ENCODE peak calls at places on chromosomes 3 and 15, in ten cellular contexts. One of them, this sample, is unnamed.

GRCh38 chr3:47024932-47025331 is 45.5 kb downstream of the NBEAL2 start:
- DNase-seq in bronchial epithelial cell: peak; percentile 35
- DNase-seq in pancreas: no peak
- DNase-seq in upper lobe of right lung: no peak
- DNase-seq in WTC11: no peak
- DNase-seq in tibial nerve: no peak
- DNase-seq in B cell: no peak
- DNase-seq in Caco-2: no peak
- DNase-seq in OCI-LY7: no peak
- DNase-seq in fibroblast of pulmonary artery: peak; percentile 34
- DNase-seq in this sample: no peak

GRCh38 chr15:40088929-40089755 is 19.5 kb downstream of the BMF start:
- DNase-seq in bronchial epithelial cell: no peak
- DNase-seq in tibial nerve: no peak
- DNase-seq in B cell: no peak
- DNase-seq in fibroblast of pulmonary artery: no peak
- DNase-seq in WTC11: peak; percentile 70
- DNase-seq in pancreas: no peak
- DNase-seq in Caco-2: peak; percentile 80
- DNase-seq in OCI-LY7: no peak
- DNase-seq in upper lobe of right lung: peak; percentile 27
- DNase-seq in this sample: no peak

GRCh38 chr3:43215684-43216336 is 70.5 kb upstream of the SNRK start:
- DNase-seq in Caco-2: no peak
- DNase-seq in bronchial epithelial cell: no peak
- DNase-seq in OCI-LY7: peak; percentile 4
- DNase-seq in pancreas: no peak
- DNase-seq in fibroblast of pulmonary artery: no peak
- DNase-seq in B cell: no peak
- DNase-seq in tibial nerve: no peak
- DNase-seq in WTC11: no peak
- DNase-seq in upper lobe of right lung: no peak
- DNase-seq in this sample: no peak

GRCh38 chr3:150365132-150365604 is 42.9 kb upstream of the TSC22D2 start:
- DNase-seq in OCI-LY7: no peak
- DNase-seq in tibial nerve: no peak
- DNase-seq in fibroblast of pulmonary artery: peak; percentile 52
- DNase-seq in pancreas: no peak
- DNase-seq in bronchial epithelial cell: peak; percentile 83
- DNase-seq in Caco-2: no peak
- DNase-seq in WTC11: no peak
- DNase-seq in upper lobe of right lung: no peak
- DNase-seq in B cell: no peak
- DNase-seq in this sample: peak; percentile 69

GRCh38 chr3:150376001-150376848 is 31.9 kb upstream of the TSC22D2 start:
- DNase-seq in pancreas: peak; percentile 23
- DNase-seq in WTC11: no peak
- DNase-seq in upper lobe of right lung: no peak
- DNase-seq in B cell: no peak
- DNase-seq in tibial nerve: no peak
- DNase-seq in OCI-LY7: no peak
- DNase-seq in bronchial epithelial cell: peak; percentile 26
- DNase-seq in Caco-2: peak; percentile 41
- DNase-seq in fibroblast of pulmonary artery: peak; percentile 82
- DNase-seq in this sample: peak; percentile 68

GRCh38 chr3:197339841-197340520 is 41.6 kb upstream of the DLG1 start:
- DNase-seq in tibial nerve: no peak
- DNase-seq in bronchial epithelial cell: peak; percentile 60
- DNase-seq in upper lobe of right lung: no peak
- DNase-seq in pancreas: no peak
- DNase-seq in B cell: no peak
- DNase-seq in fibroblast of pulmonary artery: peak; percentile 40
- DNase-seq in OCI-LY7: no peak
- DNase-seq in Caco-2: no peak
- DNase-seq in WTC11: no peak
- DNase-seq in this sample: no peak

GRCh38 chr3:126994661-126995161 is 11.8 kb downstream of the PLXNA1 start:
- DNase-seq in fibroblast of pulmonary artery: no peak
- DNase-seq in Caco-2: no peak
- DNase-seq in upper lobe of right lung: no peak
- DNase-seq in OCI-LY7: no peak
- DNase-seq in WTC11: no peak
- DNase-seq in bronchial epithelial cell: no peak
- DNase-seq in pancreas: no peak
- DNase-seq in tibial nerve: peak; percentile 28
- DNase-seq in B cell: no peak
- DNase-seq in this sample: no peak

GRCh38 chr3:111616417-111617105 is 21.4 kb upstream of the ZBED2 start:
- DNase-seq in OCI-LY7: peak; percentile 2
- DNase-seq in fibroblast of pulmonary artery: no peak
- DNase-seq in WTC11: no peak
- DNase-seq in Caco-2: no peak
- DNase-seq in tibial nerve: no peak
- DNase-seq in pancreas: no peak
- DNase-seq in bronchial epithelial cell: peak; percentile 44
- DNase-seq in B cell: peak; percentile 43
- DNase-seq in upper lobe of right lung: no peak
- DNase-seq in this sample: peak; percentile 52

GRCh38 chr3:46280105-46280797 is 38.0 kb downstream of the CCR3 start:
- DNase-seq in Caco-2: no peak
- DNase-seq in fibroblast of pulmonary artery: peak; percentile 26
- DNase-seq in upper lobe of right lung: no peak
- DNase-seq in OCI-LY7: no peak
- DNase-seq in tibial nerve: no peak
- DNase-seq in B cell: no peak
- DNase-seq in pancreas: no peak
- DNase-seq in bronchial epithelial cell: peak; percentile 85
- DNase-seq in WTC11: no peak
- DNase-seq in this sample: peak; percentile 85

GRCh38 chr3:14289590-14290453 is 111.2 kb downstream of the LSM3 start:
- DNase-seq in B cell: no peak
- DNase-seq in Caco-2: peak; percentile 52
- DNase-seq in tibial nerve: no peak
- DNase-seq in OCI-LY7: no peak
- DNase-seq in upper lobe of right lung: no peak
- DNase-seq in WTC11: no peak
- DNase-seq in fibroblast of pulmonary artery: peak; percentile 87
- DNase-seq in pancreas: no peak
- DNase-seq in bronchial epithelial cell: peak; percentile 56
- DNase-seq in this sample: peak; percentile 14

GRCh38 chr3:133540896-133541674 is 32.4 kb upstream of the CDV3 start:
- DNase-seq in OCI-LY7: no peak
- DNase-seq in bronchial epithelial cell: peak; percentile 65
- DNase-seq in tibial nerve: no peak
- DNase-seq in WTC11: no peak
- DNase-seq in Caco-2: no peak
- DNase-seq in fibroblast of pulmonary artery: peak; percentile 76
- DNase-seq in upper lobe of right lung: no peak
- DNase-seq in pancreas: peak; percentile 68
- DNase-seq in B cell: no peak
- DNase-seq in this sample: peak; percentile 92

GRCh38 chr3:177106594-177106993 is 90.7 kb downstream of the TBL1XR1 start:
- DNase-seq in bronchial epithelial cell: no peak
- DNase-seq in upper lobe of right lung: no peak
- DNase-seq in tibial nerve: no peak
- DNase-seq in B cell: no peak
- DNase-seq in Caco-2: no peak
- DNase-seq in WTC11: no peak
- DNase-seq in OCI-LY7: no peak
- DNase-seq in pancreas: no peak
- DNase-seq in fibroblast of pulmonary artery: no peak
- DNase-seq in this sample: no peak

GRCh38 chr3:194270627-194271458 is 80.3 kb downstream of the CPN2 start:
- DNase-seq in OCI-LY7: no peak
- DNase-seq in fibroblast of pulmonary artery: peak; percentile 72
- DNase-seq in B cell: no peak
- DNase-seq in Caco-2: peak; percentile 21
- DNase-seq in WTC11: peak; percentile 24
- DNase-seq in pancreas: peak; percentile 86
- DNase-seq in upper lobe of right lung: peak; percentile 70
- DNase-seq in tibial nerve: peak; percentile 80
- DNase-seq in bronchial epithelial cell: no peak
- DNase-seq in this sample: peak; percentile 39

GRCh38 chr3:139269984-139270383 is 73.8 kb upstream of the MRPS22 start:
- DNase-seq in upper lobe of right lung: no peak
- DNase-seq in B cell: no peak
- DNase-seq in fibroblast of pulmonary artery: no peak
- DNase-seq in bronchial epithelial cell: no peak
- DNase-seq in OCI-LY7: no peak
- DNase-seq in WTC11: no peak
- DNase-seq in Caco-2: no peak
- DNase-seq in tibial nerve: no peak
- DNase-seq in pancreas: no peak
- DNase-seq in this sample: no peak

GRCh38 chr15:78671626-78672211 is 30.7 kb upstream of the CHRNB4 start:
- DNase-seq in Caco-2: no peak
- DNase-seq in B cell: no peak
- DNase-seq in upper lobe of right lung: no peak
- DNase-seq in tibial nerve: no peak
- DNase-seq in pancreas: no peak
- DNase-seq in OCI-LY7: no peak
- DNase-seq in bronchial epithelial cell: no peak
- DNase-seq in fibroblast of pulmonary artery: no peak
- DNase-seq in WTC11: peak; percentile 30
- DNase-seq in this sample: no peak

GRCh38 chr3:99895106-99895705 is 77.5 kb downstream of the CMSS1 start:
- DNase-seq in pancreas: no peak
- DNase-seq in B cell: no peak
- DNase-seq in tibial nerve: no peak
- DNase-seq in upper lobe of right lung: no peak
- DNase-seq in bronchial epithelial cell: no peak
- DNase-seq in WTC11: no peak
- DNase-seq in OCI-LY7: no peak
- DNase-seq in Caco-2: no peak
- DNase-seq in fibroblast of pulmonary artery: no peak
- DNase-seq in this sample: no peak

GRCh38 chr3:123909785-123910184 is 25.7 kb upstream of the MYLK start:
- DNase-seq in pancreas: no peak
- DNase-seq in upper lobe of right lung: no peak
- DNase-seq in OCI-LY7: no peak
- DNase-seq in tibial nerve: no peak
- DNase-seq in Caco-2: no peak
- DNase-seq in bronchial epithelial cell: no peak
- DNase-seq in fibroblast of pulmonary artery: no peak
- DNase-seq in B cell: no peak
- DNase-seq in WTC11: no peak
- DNase-seq in this sample: no peak

GRCh38 chr3:123907720-123908119 is 23.6 kb upstream of the MYLK start:
- DNase-seq in fibroblast of pulmonary artery: no peak
- DNase-seq in bronchial epithelial cell: no peak
- DNase-seq in tibial nerve: no peak
- DNase-seq in pancreas: no peak
- DNase-seq in B cell: no peak
- DNase-seq in WTC11: no peak
- DNase-seq in OCI-LY7: no peak
- DNase-seq in upper lobe of right lung: no peak
- DNase-seq in Caco-2: no peak
- DNase-seq in this sample: no peak
- TF ChIP-seq CTCF in fibroblast of pulmonary artery: no peak
- TF ChIP-seq CTCF in bronchial epithelial cell: no peak
- TF ChIP-seq CTCF in tibial nerve: no peak
- TF ChIP-seq CTCF in pancreas: no peak
- TF ChIP-seq CTCF in B cell: no peak
- TF ChIP-seq CTCF in WTC11: no peak
- TF ChIP-seq CTCF in OCI-LY7: peak; percentile 58
- TF ChIP-seq CTCF in upper lobe of right lung: no peak
- TF ChIP-seq CTCF in Caco-2: no peak
- TF ChIP-seq CTCF in this sample: no peak

GRCh38 chr3:24588568-24588967 is 93.9 kb upstream of the THRB start:
- DNase-seq in fibroblast of pulmonary artery: peak; percentile 37
- DNase-seq in Caco-2: no peak
- DNase-seq in WTC11: no peak
- DNase-seq in B cell: no peak
- DNase-seq in pancreas: no peak
- DNase-seq in upper lobe of right lung: no peak
- DNase-seq in OCI-LY7: no peak
- DNase-seq in tibial nerve: no peak
- DNase-seq in bronchial epithelial cell: no peak
- DNase-seq in this sample: no peak

GRCh38 chr3:24578324-24578723 is 83.7 kb upstream of the THRB start:
- DNase-seq in tibial nerve: no peak
- DNase-seq in upper lobe of right lung: no peak
- DNase-seq in B cell: no peak
- DNase-seq in pancreas: no peak
- DNase-seq in WTC11: no peak
- DNase-seq in bronchial epithelial cell: no peak
- DNase-seq in OCI-LY7: no peak
- DNase-seq in fibroblast of pulmonary artery: no peak
- DNase-seq in Caco-2: no peak
- DNase-seq in this sample: no peak

GRCh38 chr3:24586920-24587319 is 92.3 kb upstream of the THRB start:
- DNase-seq in fibroblast of pulmonary artery: no peak
- DNase-seq in Caco-2: no peak
- DNase-seq in bronchial epithelial cell: no peak
- DNase-seq in pancreas: no peak
- DNase-seq in tibial nerve: no peak
- DNase-seq in OCI-LY7: no peak
- DNase-seq in upper lobe of right lung: no peak
- DNase-seq in WTC11: no peak
- DNase-seq in B cell: no peak
- DNase-seq in this sample: no peak

GRCh38 chr3:24579008-24579407 is 84.4 kb upstream of the THRB start:
- DNase-seq in bronchial epithelial cell: peak; percentile 29
- DNase-seq in pancreas: no peak
- DNase-seq in WTC11: no peak
- DNase-seq in tibial nerve: no peak
- DNase-seq in B cell: no peak
- DNase-seq in OCI-LY7: no peak
- DNase-seq in Caco-2: no peak
- DNase-seq in upper lobe of right lung: no peak
- DNase-seq in fibroblast of pulmonary artery: no peak
- DNase-seq in this sample: no peak

GRCh38 chr3:24583004-24583403 is 88.4 kb upstream of the THRB start:
- DNase-seq in fibroblast of pulmonary artery: peak; percentile 17
- DNase-seq in Caco-2: peak; percentile 12
- DNase-seq in WTC11: no peak
- DNase-seq in pancreas: peak; percentile 14
- DNase-seq in upper lobe of right lung: no peak
- DNase-seq in B cell: no peak
- DNase-seq in tibial nerve: no peak
- DNase-seq in OCI-LY7: no peak
- DNase-seq in bronchial epithelial cell: peak; percentile 39
- DNase-seq in this sample: peak; percentile 35
- TF ChIP-seq CTCF in fibroblast of pulmonary artery: peak; percentile 17
- TF ChIP-seq CTCF in Caco-2: no peak
- TF ChIP-seq CTCF in WTC11: no peak
- TF ChIP-seq CTCF in pancreas: no peak
- TF ChIP-seq CTCF in upper lobe of right lung: peak; percentile 22
- TF ChIP-seq CTCF in B cell: peak; percentile 19
- TF ChIP-seq CTCF in tibial nerve: no peak
- TF ChIP-seq CTCF in OCI-LY7: peak; percentile 23
- TF ChIP-seq CTCF in bronchial epithelial cell: peak; percentile 46
- TF ChIP-seq CTCF in this sample: peak; percentile 21

GRCh38 chr15:27681038-27681437 is 418.1 kb downstream of the OCA2 start:
- DNase-seq in OCI-LY7: no peak
- DNase-seq in B cell: no peak
- DNase-seq in bronchial epithelial cell: no peak
- DNase-seq in tibial nerve: no peak
- DNase-seq in upper lobe of right lung: no peak
- DNase-seq in WTC11: peak; percentile 90
- DNase-seq in fibroblast of pulmonary artery: no peak
- DNase-seq in Caco-2: peak; percentile 48
- DNase-seq in pancreas: no peak
- DNase-seq in this sample: no peak
- TF ChIP-seq CTCF in OCI-LY7: no peak
- TF ChIP-seq CTCF in B cell: no peak
- TF ChIP-seq CTCF in bronchial epithelial cell: peak; percentile 19
- TF ChIP-seq CTCF in tibial nerve: no peak
- TF ChIP-seq CTCF in upper lobe of right lung: no peak
- TF ChIP-seq CTCF in WTC11: peak; percentile 77
- TF ChIP-seq CTCF in fibroblast of pulmonary artery: no peak
- TF ChIP-seq CTCF in Caco-2: peak; percentile 28
- TF ChIP-seq CTCF in pancreas: no peak
- TF ChIP-seq CTCF in this sample: no peak

GRCh38 chr15:28098766-28099554 is at the start of gene OCA2:
- DNase-seq in fibroblast of pulmonary artery: peak; percentile 25
- DNase-seq in tibial nerve: no peak
- DNase-seq in pancreas: peak; percentile 51
- DNase-seq in B cell: no peak
- DNase-seq in bronchial epithelial cell: no peak
- DNase-seq in upper lobe of right lung: peak; percentile 89
- DNase-seq in Caco-2: peak; percentile 95
- DNase-seq in WTC11: peak; percentile 92
- DNase-seq in OCI-LY7: no peak
- DNase-seq in this sample: no peak
- TF ChIP-seq CTCF in fibroblast of pulmonary artery: peak; percentile 11
- TF ChIP-seq CTCF in tibial nerve: peak; percentile 8
- TF ChIP-seq CTCF in pancreas: no peak
- TF ChIP-seq CTCF in B cell: peak; percentile 37
- TF ChIP-seq CTCF in bronchial epithelial cell: peak; percentile 6
- TF ChIP-seq CTCF in upper lobe of right lung: peak; percentile 18
- TF ChIP-seq CTCF in Caco-2: peak; percentile 78
- TF ChIP-seq CTCF in WTC11: no peak
- TF ChIP-seq CTCF in OCI-LY7: peak; percentile 56
- TF ChIP-seq CTCF in this sample: no peak

This sample was measured in MCF 10A.